ENCODE peak calls at places on chromosomes 3 and 15, in seven cellular contexts. One of them, this sample, is unnamed.

GRCh38 chr3:106120334-106120733 is 251.5 kb upstream of the CBLB start:
- DNase-seq in cardiac fibroblast: peak
- DNase-seq in left ventricle myocardium inferior: no peak
- DNase-seq in choroid plexus epithelial cell: peak
- DNase-seq in transverse colon: no peak
- DNase-seq in RWPE1: no peak
- DNase-seq in fibroblast of the aortic adventitia: peak
- DNase-seq in this sample: no peak

GRCh38 chr3:30681276-30682211 is 75.1 kb downstream of the TGFBR2 start:
- DNase-seq in cardiac fibroblast: peak
- DNase-seq in left ventricle myocardium inferior: peak
- DNase-seq in fibroblast of the aortic adventitia: peak
- DNase-seq in RWPE1: no peak
- DNase-seq in transverse colon: no peak
- DNase-seq in choroid plexus epithelial cell: peak
- DNase-seq in this sample: no peak

GRCh38 chr3:123687286-123687685 is 102.4 kb upstream of the HACD2 start:
- DNase-seq in fibroblast of the aortic adventitia: no peak
- DNase-seq in RWPE1: no peak
- DNase-seq in choroid plexus epithelial cell: no peak
- DNase-seq in transverse colon: no peak
- DNase-seq in left ventricle myocardium inferior: no peak
- DNase-seq in cardiac fibroblast: no peak
- DNase-seq in this sample: no peak

GRCh38 chr15:32864841-32865240 is 147.0 kb downstream of the GREM1 start:
- DNase-seq in fibroblast of the aortic adventitia: no peak
- DNase-seq in cardiac fibroblast: no peak
- DNase-seq in RWPE1: no peak
- DNase-seq in left ventricle myocardium inferior: no peak
- DNase-seq in transverse colon: no peak
- DNase-seq in choroid plexus epithelial cell: no peak
- DNase-seq in this sample: no peak

GRCh38 chr3:178320481-178321352 is 215.5 kb upstream of the KCNMB2 start:
- DNase-seq in fibroblast of the aortic adventitia: peak
- DNase-seq in left ventricle myocardium inferior: peak
- DNase-seq in transverse colon: no peak
- DNase-seq in RWPE1: no peak
- DNase-seq in choroid plexus epithelial cell: peak
- DNase-seq in cardiac fibroblast: peak
- DNase-seq in this sample: no peak

GRCh38 chr3:30643763-30644462 is 37.5 kb downstream of the TGFBR2 start:
- DNase-seq in RWPE1: no peak
- DNase-seq in cardiac fibroblast: no peak
- DNase-seq in fibroblast of the aortic adventitia: no peak
- DNase-seq in left ventricle myocardium inferior: no peak
- DNase-seq in choroid plexus epithelial cell: no peak
- DNase-seq in transverse colon: peak
- DNase-seq in this sample: no peak

GRCh38 chr15:69804786-69805185 is 292.9 kb downstream of the TLE3 start:
- DNase-seq in fibroblast of the aortic adventitia: no peak
- DNase-seq in choroid plexus epithelial cell: no peak
- DNase-seq in RWPE1: no peak
- DNase-seq in cardiac fibroblast: no peak
- DNase-seq in transverse colon: no peak
- DNase-seq in left ventricle myocardium inferior: no peak
- DNase-seq in this sample: no peak

GRCh38 chr3:66889758-66890576 is 108.1 kb upstream of the KBTBD8 start:
- DNase-seq in cardiac fibroblast: no peak
- DNase-seq in fibroblast of the aortic adventitia: no peak
- DNase-seq in left ventricle myocardium inferior: no peak
- DNase-seq in choroid plexus epithelial cell: no peak
- DNase-seq in transverse colon: no peak
- DNase-seq in RWPE1: no peak
- DNase-seq in this sample: no peak

GRCh38 chr15:99006146-99006545 is 1.4 kb downstream of the PGPEP1L start:
- DNase-seq in left ventricle myocardium inferior: no peak
- DNase-seq in transverse colon: no peak
- DNase-seq in choroid plexus epithelial cell: no peak
- DNase-seq in cardiac fibroblast: no peak
- DNase-seq in RWPE1: no peak
- DNase-seq in fibroblast of the aortic adventitia: no peak
- DNase-seq in this sample: no peak

GRCh38 chr3:15859507-15860013 is 61.8 kb upstream of the ANKRD28 start:
- DNase-seq in cardiac fibroblast: peak
- DNase-seq in transverse colon: peak
- DNase-seq in fibroblast of the aortic adventitia: peak
- DNase-seq in RWPE1: peak
- DNase-seq in choroid plexus epithelial cell: peak
- DNase-seq in left ventricle myocardium inferior: peak
- DNase-seq in this sample: peak

GRCh38 chr3:15860014-15860934 is 62.5 kb upstream of the ANKRD28 start:
- DNase-seq in transverse colon: peak
- DNase-seq in cardiac fibroblast: peak
- DNase-seq in choroid plexus epithelial cell: peak
- DNase-seq in left ventricle myocardium inferior: peak
- DNase-seq in RWPE1: peak
- DNase-seq in fibroblast of the aortic adventitia: peak
- DNase-seq in this sample: peak

GRCh38 chr3:15861163-15861562 is 63.4 kb upstream of the ANKRD28 start:
- DNase-seq in cardiac fibroblast: no peak
- DNase-seq in RWPE1: no peak
- DNase-seq in fibroblast of the aortic adventitia: peak
- DNase-seq in transverse colon: no peak
- DNase-seq in left ventricle myocardium inferior: no peak
- DNase-seq in choroid plexus epithelial cell: peak
- DNase-seq in this sample: no peak

GRCh38 chr3:15858547-15859506 is 61.0 kb upstream of the ANKRD28 start:
- DNase-seq in cardiac fibroblast: peak
- DNase-seq in left ventricle myocardium inferior: peak
- DNase-seq in choroid plexus epithelial cell: peak
- DNase-seq in transverse colon: peak
- DNase-seq in fibroblast of the aortic adventitia: peak
- DNase-seq in RWPE1: peak
- DNase-seq in this sample: peak
- TF ChIP-seq CTCF in cardiac fibroblast: peak
- TF ChIP-seq CTCF in left ventricle myocardium inferior: peak
- TF ChIP-seq CTCF in choroid plexus epithelial cell: no peak
- TF ChIP-seq CTCF in transverse colon: peak
- TF ChIP-seq CTCF in fibroblast of the aortic adventitia: peak
- TF ChIP-seq CTCF in RWPE1: no peak
- TF ChIP-seq CTCF in this sample: no peak

GRCh38 chr15:49675051-49675450 is 54.2 kb downstream of the DTWD1 start:
- DNase-seq in left ventricle myocardium inferior: no peak
- DNase-seq in cardiac fibroblast: peak
- DNase-seq in fibroblast of the aortic adventitia: peak
- DNase-seq in transverse colon: no peak
- DNase-seq in RWPE1: peak
- DNase-seq in choroid plexus epithelial cell: peak
- DNase-seq in this sample: no peak
- TF ChIP-seq CTCF in left ventricle myocardium inferior: no peak
- TF ChIP-seq CTCF in cardiac fibroblast: peak
- TF ChIP-seq CTCF in fibroblast of the aortic adventitia: peak
- TF ChIP-seq CTCF in transverse colon: no peak
- TF ChIP-seq CTCF in RWPE1: no peak
- TF ChIP-seq CTCF in choroid plexus epithelial cell: peak
- TF ChIP-seq CTCF in this sample: no peak

GRCh38 chr3:48432411-48433371 is 2.8 kb upstream of the PLXNB1 start:
- DNase-seq in transverse colon: peak
- DNase-seq in cardiac fibroblast: no peak
- DNase-seq in left ventricle myocardium inferior: no peak
- DNase-seq in fibroblast of the aortic adventitia: no peak
- DNase-seq in RWPE1: peak
- DNase-seq in choroid plexus epithelial cell: peak
- DNase-seq in this sample: no peak
- TF ChIP-seq CTCF in transverse colon: no peak
- TF ChIP-seq CTCF in cardiac fibroblast: peak
- TF ChIP-seq CTCF in left ventricle myocardium inferior: peak
- TF ChIP-seq CTCF in fibroblast of the aortic adventitia: no peak
- TF ChIP-seq CTCF in RWPE1: peak
- TF ChIP-seq CTCF in choroid plexus epithelial cell: peak
- TF ChIP-seq CTCF in this sample: no peak

GRCh38 chr15:43899928-43900327 is 73.1 kb downstream of the WDR76 start:
- DNase-seq in transverse colon: no peak
- DNase-seq in left ventricle myocardium inferior: no peak
- DNase-seq in fibroblast of the aortic adventitia: no peak
- DNase-seq in choroid plexus epithelial cell: no peak
- DNase-seq in cardiac fibroblast: no peak
- DNase-seq in RWPE1: no peak
- DNase-seq in this sample: no peak

GRCh38 chr15:43901485-43901884 is 74.7 kb downstream of the WDR76 start:
- DNase-seq in RWPE1: no peak
- DNase-seq in choroid plexus epithelial cell: no peak
- DNase-seq in fibroblast of the aortic adventitia: no peak
- DNase-seq in cardiac fibroblast: no peak
- DNase-seq in left ventricle myocardium inferior: no peak
- DNase-seq in transverse colon: no peak
- DNase-seq in this sample: no peak

GRCh38 chr15:43905755-43906154 is 79.0 kb downstream of the WDR76 start:
- DNase-seq in RWPE1: no peak
- DNase-seq in transverse colon: no peak
- DNase-seq in left ventricle myocardium inferior: no peak
- DNase-seq in fibroblast of the aortic adventitia: no peak
- DNase-seq in cardiac fibroblast: no peak
- DNase-seq in choroid plexus epithelial cell: no peak
- DNase-seq in this sample: no peak

GRCh38 chr15:43900964-43901363 is 74.2 kb downstream of the WDR76 start:
- DNase-seq in choroid plexus epithelial cell: no peak
- DNase-seq in transverse colon: no peak
- DNase-seq in RWPE1: no peak
- DNase-seq in fibroblast of the aortic adventitia: no peak
- DNase-seq in left ventricle myocardium inferior: no peak
- DNase-seq in cardiac fibroblast: no peak
- DNase-seq in this sample: no peak

GRCh38 chr15:43903864-43904290 is 77.1 kb downstream of the WDR76 start:
- DNase-seq in choroid plexus epithelial cell: peak
- DNase-seq in left ventricle myocardium inferior: no peak
- DNase-seq in RWPE1: peak
- DNase-seq in cardiac fibroblast: peak
- DNase-seq in fibroblast of the aortic adventitia: peak
- DNase-seq in transverse colon: peak
- DNase-seq in this sample: peak
- TF ChIP-seq CTCF in choroid plexus epithelial cell: peak
- TF ChIP-seq CTCF in left ventricle myocardium inferior: peak
- TF ChIP-seq CTCF in RWPE1: peak
- TF ChIP-seq CTCF in cardiac fibroblast: peak
- TF ChIP-seq CTCF in fibroblast of the aortic adventitia: peak
- TF ChIP-seq CTCF in transverse colon: peak
- TF ChIP-seq CTCF in this sample: peak

GRCh38 chr15:89907289-89907688 is 5.5 kb downstream of the ARPIN start:
- DNase-seq in transverse colon: no peak
- DNase-seq in fibroblast of the aortic adventitia: no peak
- DNase-seq in left ventricle myocardium inferior: no peak
- DNase-seq in RWPE1: no peak
- DNase-seq in choroid plexus epithelial cell: no peak
- DNase-seq in cardiac fibroblast: no peak
- DNase-seq in this sample: no peak
- TF ChIP-seq CTCF in transverse colon: no peak
- TF ChIP-seq CTCF in fibroblast of the aortic adventitia: no peak
- TF ChIP-seq CTCF in left ventricle myocardium inferior: no peak
- TF ChIP-seq CTCF in RWPE1: no peak
- TF ChIP-seq CTCF in choroid plexus epithelial cell: no peak
- TF ChIP-seq CTCF in cardiac fibroblast: no peak
- TF ChIP-seq CTCF in this sample: no peak

GRCh38 chr3:140552403-140552802 is 125.5 kb upstream of the TRIM42 start:
- DNase-seq in left ventricle myocardium inferior: no peak
- DNase-seq in choroid plexus epithelial cell: no peak
- DNase-seq in fibroblast of the aortic adventitia: no peak
- DNase-seq in RWPE1: peak
- DNase-seq in cardiac fibroblast: no peak
- DNase-seq in transverse colon: no peak
- DNase-seq in this sample: no peak
- TF ChIP-seq CTCF in left ventricle myocardium inferior: no peak
- TF ChIP-seq CTCF in choroid plexus epithelial cell: peak
- TF ChIP-seq CTCF in fibroblast of the aortic adventitia: no peak
- TF ChIP-seq CTCF in RWPE1: no peak
- TF ChIP-seq CTCF in cardiac fibroblast: no peak
- TF ChIP-seq CTCF in transverse colon: no peak
- TF ChIP-seq CTCF in this sample: no peak

GRCh38 chr3:195271116-195271858 is at the start of gene XXYLT1:
- DNase-seq in fibroblast of the aortic adventitia: peak
- DNase-seq in RWPE1: peak
- DNase-seq in left ventricle myocardium inferior: peak
- DNase-seq in choroid plexus epithelial cell: peak
- DNase-seq in cardiac fibroblast: peak
- DNase-seq in transverse colon: peak
- DNase-seq in this sample: peak

GRCh38 chr3:195269375-195270078 is 1.4 kb downstream of the XXYLT1 start:
- DNase-seq in left ventricle myocardium inferior: no peak
- DNase-seq in choroid plexus epithelial cell: no peak
- DNase-seq in transverse colon: no peak
- DNase-seq in RWPE1: no peak
- DNase-seq in cardiac fibroblast: no peak
- DNase-seq in fibroblast of the aortic adventitia: no peak
- DNase-seq in this sample: no peak

GRCh38 chr3:195271859-195272243 is 892 bp upstream of the XXYLT1 start:
- DNase-seq in fibroblast of the aortic adventitia: no peak
- DNase-seq in RWPE1: no peak
- DNase-seq in left ventricle myocardium inferior: no peak
- DNase-seq in choroid plexus epithelial cell: no peak
- DNase-seq in transverse colon: no peak
- DNase-seq in cardiac fibroblast: no peak
- DNase-seq in this sample: no peak

GRCh38 chr3:195270079-195270349 is 945 bp downstream of the XXYLT1 start:
- DNase-seq in transverse colon: no peak
- DNase-seq in RWPE1: no peak
- DNase-seq in cardiac fibroblast: no peak
- DNase-seq in left ventricle myocardium inferior: no peak
- DNase-seq in choroid plexus epithelial cell: no peak
- DNase-seq in fibroblast of the aortic adventitia: no peak
- DNase-seq in this sample: no peak

DNA sequence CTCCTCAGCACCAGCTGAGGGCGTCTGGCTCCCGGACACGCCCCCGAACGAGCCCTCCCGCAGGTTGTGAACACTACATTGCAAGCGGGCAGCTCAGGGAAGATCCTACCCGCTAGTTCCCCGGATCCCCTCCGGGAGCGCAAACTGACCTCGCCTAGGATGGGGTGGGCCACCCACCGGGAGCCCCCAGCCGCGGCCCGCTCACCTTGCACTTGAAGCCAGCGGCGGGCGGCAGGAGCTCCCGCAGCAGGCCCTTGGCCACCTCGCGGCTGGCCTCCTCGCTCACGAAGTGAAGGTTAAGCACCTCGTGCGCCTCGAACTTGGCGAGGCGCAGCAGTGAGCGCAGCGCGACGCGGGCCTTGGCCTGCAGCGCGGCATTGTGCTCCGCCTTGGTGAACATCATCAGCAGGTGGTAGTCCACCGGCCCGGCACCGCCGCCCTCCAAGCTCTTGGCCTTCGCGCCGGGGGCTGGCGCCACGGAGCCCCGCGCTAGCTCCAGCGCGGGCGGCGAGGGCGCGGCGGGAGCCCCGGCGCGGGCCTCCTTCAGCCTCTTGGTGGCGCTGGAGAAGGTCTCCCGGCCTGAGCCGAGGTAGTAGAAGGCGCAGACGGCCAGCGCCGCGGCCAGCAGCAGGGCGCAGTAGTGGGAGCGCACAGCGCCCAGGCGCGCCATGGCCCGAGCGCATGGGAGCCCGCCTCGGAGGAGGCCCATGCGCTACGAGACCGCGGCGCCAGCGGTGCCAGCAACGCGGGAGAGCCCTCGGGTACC is 426 bp downstream of the XXYLT1 start:
- DNase-seq in transverse colon: peak
- DNase-seq in left ventricle myocardium inferior: no peak
- DNase-seq in RWPE1: peak
- DNase-seq in cardiac fibroblast: peak
- DNase-seq in choroid plexus epithelial cell: peak
- DNase-seq in fibroblast of the aortic adventitia: peak
- DNase-seq in this sample: peak
- TF ChIP-seq CTCF in transverse colon: no peak
- TF ChIP-seq CTCF in left ventricle myocardium inferior: peak
- TF ChIP-seq CTCF in RWPE1: peak
- TF ChIP-seq CTCF in cardiac fibroblast: peak
- TF ChIP-seq CTCF in choroid plexus epithelial cell: peak
- TF ChIP-seq CTCF in fibroblast of the aortic adventitia: peak
- TF ChIP-seq CTCF in this sample: peak